ENCODE peak calls at places on chromosome 22, in four cellular contexts. X, Z, N and O are unnamed samples.

GRCh38 chr22:41596776-41597634 is 7.4 kb upstream of the PMM1 start:
- DNase-seq in X (no peak), Z (peak; percentile 39), N (peak; percentile 78), O (peak; percentile 60)

GRCh38 chr22:29312218-29313125 is 3.0 kb downstream of the RASL10A start:
- DNase-seq in X (no peak), Z (no peak), N (no peak), O (peak; percentile 47)

GRCh38 chr22:47107431-47107830 is 345.0 kb downstream of the TBC1D22A start:
- DNase-seq in X (no peak), Z (no peak), N (no peak), O (no peak)

GRCh38 chr22:42296381-42296853 is 26.0 kb upstream of the TCF20 start:
- DNase-seq in X (no peak), Z (no peak), N (no peak), O (no peak)

GRCh38 chr22:23192133-23192532 is 11.8 kb downstream of the BCR start:
- DNase-seq in X (no peak), Z (no peak), N (peak; percentile 72), O (no peak)

GRCh38 chr22:41908409-41909289 is 6.2 kb downstream of the SHISA8 start:
- DNase-seq in X (no peak), Z (no peak), N (no peak), O (no peak)

GRCh38 chr22:41377846-41378245 is 3.9 kb upstream of the TEF start:
- DNase-seq in X (no peak), Z (no peak), N (no peak), O (no peak)

GRCh38 chr22:39901519-39902146 is 749 bp downstream of the GRAP2 start:
- DNase-seq in X (no peak), Z (no peak), N (no peak), O (no peak)

GRCh38 chr22:19515654-19516377 is 8.4 kb downstream of the CLDN5 start:
- DNase-seq in X (no peak), Z (no peak), N (no peak), O (no peak)

GRCh38 chr22:44147821-44148574 is 32.7 kb upstream of the PARVG start:
- DNase-seq in X (no peak), Z (no peak), N (no peak), O (no peak)

GRCh38 chr22:20246368-20247009 is 21.6 kb downstream of the RTN4R start:
- DNase-seq in X (no peak), Z (no peak), N (no peak), O (no peak)

GRCh38 chr22:39176067-39176621 is 23.7 kb upstream of the CBX7 start:
- DNase-seq in X (no peak), Z (peak; percentile 72), N (peak; percentile 74), O (peak; percentile 88)

GRCh38 chr22:19412478-19412877 is 19.1 kb downstream of the HIRA start:
- DNase-seq in X (no peak), Z (no peak), N (no peak), O (no peak)

GRCh38 chr22:39356464-39356863 is 6.7 kb downstream of the SYNGR1 start:
- DNase-seq in X (no peak), Z (no peak), N (no peak), O (peak; percentile 75)

GRCh38 chr22:44085743-44086741 is 61.9 kb downstream of the PARVB start:
- DNase-seq in X (no peak), Z (peak; percentile 43), N (peak; percentile 76), O (no peak)

GRCh38 chr22:27919943-27920755 is 1.1 kb upstream of the PITPNB start:
- DNase-seq in X (no peak), Z (peak; percentile 55), N (peak; percentile 22), O (no peak)

GRCh38 chr22:19875061-19875530 is 20.4 kb upstream of the GNB1L start:
- DNase-seq in X (no peak), Z (no peak), N (no peak), O (peak; percentile 45)

GRCh38 chr22:40504285-40505249 is 132.0 kb downstream of the MRTFA start:
- DNase-seq in X (no peak), Z (no peak), N (no peak), O (no peak)

GRCh38 chr22:39931271-39931670 is 28.9 kb upstream of the TMA7B start:
- DNase-seq in X (no peak), Z (no peak), N (no peak), O (no peak)

GRCh38 chr22:39654959-39655579 is 84.5 kb downstream of the CACNA1I start:
- DNase-seq in X (no peak), Z (no peak), N (no peak), O (no peak)

GRCh38 chr22:47165998-47166397 is 403.5 kb downstream of the TBC1D22A start:
- DNase-seq in X (no peak), Z (no peak), N (peak; percentile 1), O (peak; percentile 7)

GRCh38 chr22:48658246-48658645 is 1169.4 kb downstream of the BRD1 start:
- DNase-seq in X (no peak), Z (no peak), N (no peak), O (no peak)

GRCh38 chr22:30503551-30503950 is 1.9 kb downstream of the SEC14L4 start:
- DNase-seq in X (no peak), Z (no peak), N (no peak), O (no peak)

GRCh38 chr22:25757686-25758085 is 15.7 kb downstream of the MYO18B start:
- DNase-seq in X (no peak), Z (no peak), N (no peak), O (no peak)

GRCh38 chr22:20117656-20118571 is 888 bp upstream of the TRMT2A start:
- DNase-seq in X (no peak), Z (no peak), N (peak; percentile 28), O (no peak)

GRCh38 chr22:41009222-41009948 is 58.2 kb downstream of the RBX1 start:
- DNase-seq in X (no peak), Z (no peak), N (no peak), O (no peak)

GRCh38 chr22:40202225-40202944 is 24.7 kb downstream of the TNRC6B start:
- DNase-seq in X (no peak), Z (no peak), N (no peak), O (no peak)

GRCh38 chr22:48422900-48423480 is 1404.7 kb downstream of the BRD1 start:
- DNase-seq in X (no peak), Z (no peak), N (no peak), O (no peak)

GRCh38 chr22:42716649-42717127 is 4.0 kb downstream of the A4GALT start:
- DNase-seq in X (no peak), Z (no peak), N (no peak), O (no peak)

GRCh38 chr22:38250642-38251354 is 22.0 kb downstream of the TMEM184B start:
- DNase-seq in X (no peak), Z (no peak), N (no peak), O (no peak)

GRCh38 chr22:45227645-45228400 is 12.9 kb downstream of the KIAA0930 start:
- DNase-seq in X (no peak), Z (no peak), N (peak; percentile 47), O (no peak)
- TF ChIP-seq POLR2A in X (no peak), Z (peak; percentile 5), N (no peak), O (no peak)

GRCh38 chr22:49962012-49962750 is 1.6 kb downstream of the PIM3 start:
- DNase-seq in X (no peak), Z (peak; percentile 87), N (peak; percentile 93), O (peak; percentile 94)
- TF ChIP-seq POLR2A in X (peak; percentile 69), Z (no peak), N (peak; percentile 70), O (no peak)

GRCh38 chr22:37058917-37059701 is 7.6 kb downstream of the KCTD17 start:
- DNase-seq in X (no peak), Z (no peak), N (no peak), O (no peak)
- TF ChIP-seq POLR2A in X (no peak), Z (no peak), N (no peak), O (no peak)

GRCh38 chr22:45159652-45160462 is 3.9 kb upstream of the NUP50 start:
- DNase-seq in X (no peak), Z (peak; percentile 88), N (peak; percentile 66), O (no peak)
- TF ChIP-seq POLR2A in X (no peak), Z (no peak), N (no peak), O (no peak)

GRCh38 chr22:37032535-37033460 is 13.3 kb downstream of the MPST start:
- DNase-seq in X (no peak), Z (peak; percentile 100), N (peak; percentile 96), O (no peak)
- TF ChIP-seq POLR2A in X (peak; percentile 16), Z (peak; percentile 87), N (peak; percentile 55), O (no peak)